ENCODE peak calls at places on chromosomes 16 and 17, in six cellular contexts. M, E, P, C, T and U are unnamed samples.

GRCh38 chr17:63753215-63753614 is 11.6 kb upstream of the STRADA start:
- DNase-seq in M (no peak), E (no peak), P (no peak), C (no peak), T (no peak), U (no peak)

GRCh38 chr17:60901806-60902205 is 224.2 kb downstream of the BCAS3 start:
- DNase-seq in M (no peak), E (no peak), P (peak; percentile 48), C (no peak), T (peak; percentile 76), U (peak; percentile 2)

GRCh38 chr16:78396673-78397072 is 297.2 kb downstream of the WWOX start:
- DNase-seq in M (no peak), E (no peak), P (no peak), C (no peak), T (no peak), U (no peak)

GRCh38 chr16:48608871-48609452 is 1.0 kb downstream of the N4BP1 start:
- DNase-seq in M (peak; percentile 35), E (no peak), P (no peak), C (no peak), T (no peak), U (no peak)

GRCh38 chr17:73760186-73760758 is 116.0 kb upstream of the SDK2 start:
- DNase-seq in M (no peak), E (no peak), P (no peak), C (peak; percentile 64), T (no peak), U (no peak)

GRCh38 chr16:22372882-22373661 is 1.3 kb downstream of the CDR2 start:
- DNase-seq in M (peak; percentile 23), E (peak; percentile 24), P (no peak), C (peak; percentile 25), T (no peak), U (no peak)

GRCh38 chr16:85649411-85649977 is 36.4 kb downstream of the GSE1 start:
- DNase-seq in M (no peak), E (no peak), P (no peak), C (no peak), T (no peak), U (no peak)

GRCh38 chr17:1469231-1469852 is 13.3 kb upstream of the CRK start:
- DNase-seq in M (no peak), E (no peak), P (no peak), C (peak; percentile 72), T (no peak), U (no peak)

GRCh38 chr17:57342141-57342540 is 85.8 kb downstream of the MSI2 start:
- DNase-seq in M (no peak), E (no peak), P (no peak), C (no peak), T (peak; percentile 55), U (no peak)

GRCh38 chr17:79835953-79836951 is 3.0 kb downstream of the CBX4 start:
- DNase-seq in M (no peak), E (no peak), P (no peak), C (peak; percentile 93), T (no peak), U (no peak)

GRCh38 chr16:25135239-25135878 is 23.8 kb downstream of the LCMT1 start:
- DNase-seq in M (no peak), E (no peak), P (peak; percentile 18), C (no peak), T (peak; percentile 71), U (peak; percentile 11)

GRCh38 chr17:31467502-31468256 is 76.2 kb downstream of the RAB11FIP4 start:
- DNase-seq in M (no peak), E (no peak), P (no peak), C (peak; percentile 60), T (no peak), U (peak; percentile 49)

GRCh38 chr17:75872434-75873351 is 5.7 kb downstream of the TRIM47 start:
- DNase-seq in M (no peak), E (peak; percentile 55), P (peak; percentile 62), C (no peak), T (peak; percentile 86), U (peak; percentile 96)

GRCh38 chr16:87076950-87077749 is 240.0 kb downstream of the C16orf95 start:
- DNase-seq in M (peak; percentile 46), E (no peak), P (no peak), C (peak; percentile 76), T (peak; percentile 76), U (peak; percentile 93)

GRCh38 chr17:6712058-6712853 is 913 bp downstream of the SLC13A5 start:
- DNase-seq in M (no peak), E (no peak), P (no peak), C (peak; percentile 73), T (peak; percentile 25), U (no peak)

GRCh38 chr17:41474863-41475262 is 6.1 kb downstream of the KRT35 start:
- DNase-seq in M (no peak), E (no peak), P (no peak), C (no peak), T (peak; percentile 36), U (no peak)

GRCh38 chr16:2952679-2953078 is 11.4 kb upstream of the KREMEN2 start:
- DNase-seq in M (peak; percentile 8), E (no peak), P (no peak), C (no peak), T (no peak), U (no peak)

GRCh38 chr17:74807925-74808324 is 31.8 kb upstream of the NAT9 start:
- DNase-seq in M (no peak), E (no peak), P (no peak), C (no peak), T (no peak), U (no peak)

GRCh38 chr17:72053069-72053846 is 67.6 kb upstream of the SOX9 start:
- DNase-seq in M (no peak), E (no peak), P (no peak), C (peak; percentile 41), T (no peak), U (no peak)

GRCh38 chr16:69111216-69111615 is 5.8 kb downstream of the HAS3 start:
- DNase-seq in M (no peak), E (no peak), P (no peak), C (no peak), T (no peak), U (no peak)

GRCh38 chr17:3723556-3724372 is at the start of gene HASPIN:
- DNase-seq in M (peak; percentile 93), E (peak; percentile 90), P (peak; percentile 81), C (peak; percentile 99), T (peak; percentile 89), U (peak; percentile 95)

GRCh38 chr16:56372013-56372634 is 53.2 kb downstream of the AMFR start:
- DNase-seq in M (no peak), E (peak; percentile 45), P (no peak), C (no peak), T (no peak), U (no peak)

GRCh38 chr17:83068641-83069570 is 10.5 kb upstream of the METRNL start:
- DNase-seq in M (no peak), E (no peak), P (no peak), C (no peak), T (no peak), U (no peak)

GRCh38 chr16:19094542-19095365 is 19.0 kb upstream of the ITPRIPL2 start:
- DNase-seq in M (no peak), E (no peak), P (no peak), C (no peak), T (peak; percentile 31), U (peak; percentile 21)

GRCh38 chr16:69618307-69618706 is 52.5 kb downstream of the NFAT5 start:
- DNase-seq in M (no peak), E (no peak), P (no peak), C (no peak), T (peak; percentile 22), U (peak; percentile 61)

GRCh38 chr16:14310519-14310991 is 239.4 kb downstream of the MRTFB start:
- DNase-seq in M (peak; percentile 13), E (no peak), P (no peak), C (peak; percentile 45), T (peak; percentile 47), U (no peak)

GRCh38 chr17:65139045-65139764 is 2.0 kb downstream of the RGS9 start:
- DNase-seq in M (no peak), E (no peak), P (no peak), C (no peak), T (no peak), U (no peak)

GRCh38 chr17:2081564-2081963 is 26.7 kb downstream of the HIC1 start:
- DNase-seq in M (no peak), E (no peak), P (no peak), C (no peak), T (peak; percentile 55), U (no peak)

GRCh38 chr16:75506567-75506966 is 11.3 kb upstream of the CHST6 start:
- DNase-seq in M (no peak), E (no peak), P (no peak), C (no peak), T (peak; percentile 93), U (peak; percentile 40)

GRCh38 chr16:10619271-10619849 is 39.0 kb upstream of the EMP2 start:
- DNase-seq in M (no peak), E (no peak), P (no peak), C (peak; percentile 50), T (no peak), U (no peak)

GRCh38 chr16:75770051-75770450 is 43.8 kb upstream of the CPHXL start:
- DNase-seq in M (no peak), E (no peak), P (no peak), C (no peak), T (no peak), U (no peak)

GRCh38 chr17:78735832-78736525 is 46.1 kb downstream of the CYTH1 start:
- DNase-seq in M (no peak), E (peak; percentile 57), P (no peak), C (no peak), T (no peak), U (peak; percentile 58)

GRCh38 chr17:7703584-7704574 is 1.1 kb upstream of the EFNB3 start:
- DNase-seq in M (no peak), E (no peak), P (no peak), C (peak; percentile 92), T (peak; percentile 72), U (peak; percentile 53)

GRCh38 chr16:46830417-46830901 is 521 bp downstream of the C16orf87 start:
- DNase-seq in M (peak; percentile 49), E (no peak), P (no peak), C (peak; percentile 74), T (no peak), U (peak; percentile 43)

GRCh38 chr16:19843371-19843770 is 41.3 kb downstream of the GPRC5B start:
- DNase-seq in M (no peak), E (no peak), P (no peak), C (no peak), T (peak; percentile 15), U (no peak)

GRCh38 chr17:67994827-67995567 is 1.3 kb downstream of the C17orf58 start:
- DNase-seq in M (no peak), E (no peak), P (no peak), C (no peak), T (peak; percentile 85), U (peak; percentile 95)

GRCh38 chr17:42288985-42289862 is 926 bp downstream of the STAT5A start:
- DNase-seq in M (peak; percentile 67), E (peak; percentile 71), P (no peak), C (no peak), T (no peak), U (no peak)

GRCh38 chr17:75755990-75756389 is 9.0 kb downstream of the GALK1 start:
- DNase-seq in M (no peak), E (no peak), P (no peak), C (no peak), T (no peak), U (no peak)

GRCh38 chr17:75869282-75870141 is 8.9 kb downstream of the TRIM47 start:
- DNase-seq in M (no peak), E (no peak), P (no peak), C (no peak), T (no peak), U (peak; percentile 70)

GRCh38 chr16:35180970-35181369 is 1721.6 kb downstream of the TP53TG3F start:
- DNase-seq in M (no peak), E (no peak), P (no peak), C (no peak), T (no peak), U (no peak)